ENCODE peak calls at places on chromosomes 13 and 19, in six cellular contexts. P is stimulated activated CD4-positive, alpha-beta T cell treated with anti-CD3 and anti-CD28 coated beads, Interleukin-1b, Interleukin-23, amount 100 ng/mL, for 24 hours; V is DMS153; X is stimulated activated naive CD8-positive, alpha-beta T cell treated with anti-CD3 and anti-CD28 coated beads, Interleukin-15, Interleukin-2, amounts not matched to agents 100 U/mL and 50 U/mL, for 24 hours; J is NCI-H1417 treated with DMSO at 0.1 percent for 48 hours; T is activated T-cell treated with anti-CD3 and anti-CD28 coated beads, Interleukin-2, amount 50 U/mL, for 1 hour. S is an unnamed sample.

GRCh38 chr19:3335431-3336350 is 30.7 kb upstream of the NFIC start:
- DNase-seq in P (no peak), V (no peak), T (no peak), X (no peak), J (no peak), S (no peak)

GRCh38 chr19:2983351-2984195 is 6.2 kb downstream of the TLE6 start:
- DNase-seq in J (peak), V (peak), T (no peak), P (no peak), X (no peak), S (peak)

GRCh38 chr13:77544365-77544764 is 8.9 kb downstream of the SCEL start:
- DNase-seq in V (no peak), J (no peak), T (no peak), X (no peak), P (no peak), S (no peak)

GRCh38 chr19:11843741-11844140 is 4.8 kb upstream of the ZNF439 start:
- DNase-seq in T (no peak), J (no peak), X (no peak), V (no peak), P (no peak), S (no peak)

GRCh38 chr13:81726037-81726726 is 1385.3 kb upstream of the SPRY2 start:
- DNase-seq in X (no peak), P (no peak), V (no peak), J (no peak), T (no peak), S (no peak)

GRCh38 chr19:52142001-52142595 is 2.4 kb upstream of the ZNF616 start:
- DNase-seq in X (no peak), P (no peak), J (no peak), T (no peak), V (no peak), S (no peak)

GRCh38 chr13:99290890-99291289 is 16.3 kb downstream of the GPR183 start:
- DNase-seq in J (no peak), T (no peak), P (no peak), V (no peak), X (no peak), S (no peak)

GRCh38 chr19:5220361-5220760 is 120.3 kb downstream of the PTPRS start:
- DNase-seq in P (no peak), J (no peak), X (no peak), T (no peak), V (no peak), S (no peak)

GRCh38 chr13:91664036-91664435 is 265.6 kb downstream of the GPC5 start:
- DNase-seq in X (no peak), T (no peak), J (no peak), P (no peak), V (no peak), S (no peak)

GRCh38 chr13:78993792-78994191 is 334.8 kb upstream of the OBI1 start:
- DNase-seq in V (no peak), X (no peak), P (no peak), T (no peak), J (peak), S (no peak)

GRCh38 chr19:34512254-34512796 is 30.8 kb downstream of the WTIP start:
- DNase-seq in X (no peak), J (no peak), V (no peak), P (no peak), T (no peak), S (no peak)

GRCh38 chr13:114313061-114313860 is 1.0 kb upstream of the CHAMP1 start:
- DNase-seq in V (no peak), T (no peak), P (no peak), J (no peak), X (peak), S (no peak)

GRCh38 chr19:29671393-29672076 is 6.3 kb downstream of the PLEKHF1 start:
- DNase-seq in T (peak), J (no peak), X (peak), P (peak), V (no peak), S (peak)

GRCh38 chr13:94481966-94482365 is 2.5 kb upstream of the DCT start:
- DNase-seq in P (no peak), J (no peak), X (no peak), T (no peak), V (no peak), S (peak)

GRCh38 chr19:19847781-19848180 is 17.9 kb upstream of the ZNF253 start:
- DNase-seq in T (no peak), P (no peak), V (no peak), J (no peak), X (no peak), S (no peak)